ENCODE peak calls at places on chromosomes 7 and 10, in ten cellular contexts. One of them, this sample, is unnamed.

GRCh38 chr10:127449491-127449890 is 99.6 kb upstream of the NPS start:
- DNase-seq in cardiac fibroblast: no peak
- DNase-seq in occipital lobe: no peak
- DNase-seq in effector memory CD4-positive, alpha-beta T cell: no peak
- DNase-seq in GDM1: no peak
- DNase-seq in nephron progenitor cell: no peak
- DNase-seq in retina: no peak
- DNase-seq in heart left ventricle: no peak
- DNase-seq in hypothalamus: no peak
- DNase-seq in transverse colon: no peak
- DNase-seq in this sample: no peak

GRCh38 chr10:6669269-6669859 is 89.3 kb upstream of the PRKCQ start:
- DNase-seq in cardiac fibroblast: peak; percentile 79
- DNase-seq in occipital lobe: no peak
- DNase-seq in effector memory CD4-positive, alpha-beta T cell: no peak
- DNase-seq in GDM1: peak; percentile 39
- DNase-seq in nephron progenitor cell: no peak
- DNase-seq in retina: peak; percentile 29
- DNase-seq in heart left ventricle: no peak
- DNase-seq in hypothalamus: no peak
- DNase-seq in transverse colon: no peak
- DNase-seq in this sample: peak; percentile 43

GRCh38 chr10:118840071-118840775 is 85.5 kb upstream of the CACUL1 start:
- DNase-seq in cardiac fibroblast: peak; percentile 8
- DNase-seq in occipital lobe: no peak
- DNase-seq in effector memory CD4-positive, alpha-beta T cell: no peak
- DNase-seq in GDM1: no peak
- DNase-seq in nephron progenitor cell: no peak
- DNase-seq in retina: no peak
- DNase-seq in heart left ventricle: no peak
- DNase-seq in hypothalamus: no peak
- DNase-seq in transverse colon: peak; percentile 23
- DNase-seq in this sample: no peak

GRCh38 chr7:22610871-22611757 is 111.1 kb upstream of the STEAP1B start:
- DNase-seq in cardiac fibroblast: no peak
- DNase-seq in occipital lobe: no peak
- DNase-seq in effector memory CD4-positive, alpha-beta T cell: no peak
- DNase-seq in GDM1: no peak
- DNase-seq in nephron progenitor cell: no peak
- DNase-seq in retina: no peak
- DNase-seq in heart left ventricle: no peak
- DNase-seq in hypothalamus: no peak
- DNase-seq in transverse colon: no peak
- DNase-seq in this sample: peak; percentile 65

GRCh38 chr7:155007947-155008346 is 5.0 kb upstream of the PAXIP1 start:
- DNase-seq in cardiac fibroblast: peak; percentile 7
- DNase-seq in occipital lobe: no peak
- DNase-seq in effector memory CD4-positive, alpha-beta T cell: no peak
- DNase-seq in GDM1: peak; percentile 18
- DNase-seq in nephron progenitor cell: no peak
- DNase-seq in retina: peak; percentile 20
- DNase-seq in heart left ventricle: no peak
- DNase-seq in hypothalamus: no peak
- DNase-seq in transverse colon: no peak
- DNase-seq in this sample: no peak

GRCh38 chr10:32054087-32054486 is 2.1 kb downstream of the KIF5B start:
- DNase-seq in cardiac fibroblast: peak; percentile 65
- DNase-seq in occipital lobe: no peak
- DNase-seq in effector memory CD4-positive, alpha-beta T cell: no peak
- DNase-seq in GDM1: no peak
- DNase-seq in nephron progenitor cell: no peak
- DNase-seq in retina: peak; percentile 21
- DNase-seq in heart left ventricle: no peak
- DNase-seq in hypothalamus: no peak
- DNase-seq in transverse colon: peak; percentile 32
- DNase-seq in this sample: peak; percentile 79

GRCh38 chr10:63744060-63744941 is 223.1 kb downstream of the REEP3 start:
- DNase-seq in cardiac fibroblast: peak; percentile 60
- DNase-seq in occipital lobe: no peak
- DNase-seq in effector memory CD4-positive, alpha-beta T cell: no peak
- DNase-seq in GDM1: no peak
- DNase-seq in nephron progenitor cell: no peak
- DNase-seq in retina: no peak
- DNase-seq in heart left ventricle: no peak
- DNase-seq in hypothalamus: no peak
- DNase-seq in transverse colon: no peak
- DNase-seq in this sample: peak; percentile 61

GRCh38 chr7:17680943-17681351 is 259.3 kb downstream of the SNX13 start:
- DNase-seq in cardiac fibroblast: peak; percentile 69
- DNase-seq in occipital lobe: no peak
- DNase-seq in effector memory CD4-positive, alpha-beta T cell: no peak
- DNase-seq in GDM1: no peak
- DNase-seq in nephron progenitor cell: no peak
- DNase-seq in retina: peak; percentile 79
- DNase-seq in heart left ventricle: no peak
- DNase-seq in hypothalamus: no peak
- DNase-seq in transverse colon: no peak
- DNase-seq in this sample: peak; percentile 73

GRCh38 chr10:26621889-26622681 is 75.4 kb upstream of the PDSS1 start:
- DNase-seq in cardiac fibroblast: peak; percentile 2
- DNase-seq in occipital lobe: no peak
- DNase-seq in effector memory CD4-positive, alpha-beta T cell: no peak
- DNase-seq in GDM1: peak; percentile 21
- DNase-seq in nephron progenitor cell: peak; percentile 46
- DNase-seq in retina: peak; percentile 66
- DNase-seq in heart left ventricle: no peak
- DNase-seq in hypothalamus: no peak
- DNase-seq in transverse colon: peak; percentile 67
- DNase-seq in this sample: peak; percentile 8

GRCh38 chr7:27651702-27652101 is 11.0 kb downstream of the HIBADH start:
- DNase-seq in cardiac fibroblast: peak; percentile 37
- DNase-seq in occipital lobe: no peak
- DNase-seq in effector memory CD4-positive, alpha-beta T cell: no peak
- DNase-seq in GDM1: no peak
- DNase-seq in nephron progenitor cell: no peak
- DNase-seq in retina: no peak
- DNase-seq in heart left ventricle: no peak
- DNase-seq in hypothalamus: no peak
- DNase-seq in transverse colon: no peak
- DNase-seq in this sample: peak; percentile 32

GRCh38 chr7:145036592-145037386 is 200.9 kb upstream of the TPK1 start:
- DNase-seq in cardiac fibroblast: peak; percentile 61
- DNase-seq in occipital lobe: no peak
- DNase-seq in effector memory CD4-positive, alpha-beta T cell: peak; percentile 1
- DNase-seq in GDM1: peak; percentile 16
- DNase-seq in nephron progenitor cell: peak; percentile 42
- DNase-seq in retina: peak; percentile 44
- DNase-seq in heart left ventricle: no peak
- DNase-seq in hypothalamus: no peak
- DNase-seq in transverse colon: no peak
- DNase-seq in this sample: peak; percentile 67